ENCODE peak calls at places on chromosome 18, in seven cellular contexts. G is cardiac fibroblast; Y is frontal cortex; A is left ventricle myocardium superior; I is stimulated activated CD8-positive, alpha-beta memory T cell treated with anti-CD3 and anti-CD28 coated beads, Interleukin-12 subunit alpha, Interleukin-12 subunit beta, amount 100 ng/mL, for 4 hours; Z is fibroblast of pulmonary artery; B is AG04450. F is an unnamed sample.

GRCh38 chr18:50099725-50100414 is 95.1 kb downstream of the MYO5B start:
- DNase-seq in G (peak; percentile 9), Y (no peak), A (no peak), I (no peak), Z (no peak), B (no peak), F (peak; percentile 34)

GRCh38 chr18:46917808-46918600 is 602 bp downstream of the KATNAL2 start:
- DNase-seq in G (peak; percentile 31), Y (no peak), A (no peak), I (no peak), Z (peak; percentile 25), B (no peak), F (peak; percentile 59)

GRCh38 chr18:69291755-69292154 is 108.9 kb upstream of the DOK6 start:
- DNase-seq in G (no peak), Y (no peak), A (no peak), I (no peak), Z (no peak), B (no peak), F (no peak)

GRCh38 chr18:70420151-70420898 is 131.5 kb downstream of the SOCS6 start:
- DNase-seq in G (peak; percentile 89), Y (no peak), A (no peak), I (no peak), Z (peak; percentile 89), B (no peak), F (no peak)

GRCh38 chr18:37419272-37419671 is 146.3 kb downstream of the CELF4 start:
- DNase-seq in G (no peak), Y (no peak), A (no peak), I (no peak), Z (peak; percentile 27), B (no peak), F (no peak)

GRCh38 chr18:64987096-64987495 is 763.7 kb upstream of the CDH7 start:
- DNase-seq in G (no peak), Y (no peak), A (no peak), I (no peak), Z (no peak), B (no peak), F (no peak)

GRCh38 chr18:79577451-79578395 is 101.9 kb upstream of the CTDP1 start:
- DNase-seq in G (peak; percentile 74), Y (no peak), A (peak; percentile 68), I (no peak), Z (peak; percentile 84), B (no peak), F (no peak)

GRCh38 chr18:27491772-27492171 is 306.7 kb upstream of the CHST9 start:
- DNase-seq in G (no peak), Y (no peak), A (no peak), I (no peak), Z (no peak), B (no peak), F (no peak)

GRCh38 chr18:23740105-23740830 is 51.0 kb downstream of the LAMA3 start:
- DNase-seq in G (peak; percentile 53), Y (no peak), A (no peak), I (no peak), Z (peak; percentile 46), B (no peak), F (no peak)

GRCh38 chr18:46298511-46298910 is 194.3 kb downstream of the HAUS1 start:
- DNase-seq in G (no peak), Y (no peak), A (no peak), I (no peak), Z (no peak), B (no peak), F (no peak)

GRCh38 chr18:75548353-75548752 is 120.8 kb upstream of the SMIM21 start:
- DNase-seq in G (no peak), Y (no peak), A (no peak), I (no peak), Z (no peak), B (no peak), F (no peak)

GRCh38 chr18:11728247-11728646 is 39.2 kb downstream of the GNAL start:
- DNase-seq in G (peak; percentile 25), Y (no peak), A (no peak), I (no peak), Z (peak; percentile 25), B (no peak), F (no peak)

F was measured in GM20000.